ENCODE peak calls at places on chromosomes 1 and 21, in four cellular contexts. U is testis, B is lung, M is nephron progenitor cell. C is an unnamed sample.

GRCh38 chr21:38813143-38813542 is 7.4 kb downstream of the ETS2 start:
- DNase-seq in M (no peak), B (no peak), U (no peak), C (no peak)

GRCh38 chr1:156845055-156845952 is 13.6 kb downstream of the INSRR start:
- DNase-seq in M (peak), B (no peak), U (no peak), C (no peak)

GRCh38 chr1:246161626-246162025 is 345.5 kb downstream of the SMYD3 start:
- DNase-seq in B (no peak), M (no peak), U (no peak), C (peak)

GRCh38 chr1:51583532-51583931 is 33.4 kb upstream of the OSBPL9 start:
- DNase-seq in U (peak), M (no peak), B (peak), C (no peak)

GRCh38 chr1:47340227-47340626 is 6.6 kb downstream of the CMPK1 start:
- DNase-seq in B (no peak), U (no peak), M (no peak), C (no peak)

GRCh38 chr1:150808134-150808533 is at the start of gene CTSK:
- DNase-seq in B (no peak), M (no peak), U (peak), C (no peak)

GRCh38 chr21:37916795-37917142 is 512 bp upstream of the KCNJ6 start:
- DNase-seq in B (no peak), M (peak), U (peak), C (no peak)

GRCh38 chr1:248416226-248416625 is 13.4 kb downstream of the OR2T1 start:
- DNase-seq in M (no peak), B (no peak), U (no peak), C (no peak)

GRCh38 chr1:192810253-192810880 is 1.5 kb downstream of the RGS2 start:
- DNase-seq in U (no peak), B (peak), M (peak), C (no peak)

GRCh38 chr1:174114788-174115448 is 44.4 kb upstream of the RABGAP1L start:
- DNase-seq in M (peak), U (no peak), B (no peak), C (no peak)

GRCh38 chr1:202770135-202770534 is 38.1 kb downstream of the KDM5B start:
- DNase-seq in M (no peak), B (no peak), U (no peak), C (no peak)

GRCh38 chr1:9842781-9843575 is 19.2 kb upstream of the CLSTN1 start:
- DNase-seq in U (no peak), M (no peak), B (no peak), C (no peak)

GRCh38 chr1:95309031-95309459 is 75.0 kb downstream of the RWDD3 start:
- DNase-seq in U (peak), B (no peak), M (peak), C (peak)

GRCh38 chr1:163874070-163874469 is 552.3 kb downstream of the NUF2 start:
- DNase-seq in M (no peak), B (no peak), U (no peak), C (no peak)

GRCh38 chr1:32181563-32181962 is 2.1 kb downstream of the TXLNA start:
- DNase-seq in B (no peak), U (no peak), M (no peak), C (no peak)

GRCh38 chr1:80495806-80496205 is 1304.9 kb upstream of the ADGRL2 start:
- DNase-seq in B (no peak), M (no peak), U (no peak), C (no peak)
- TF ChIP-seq CTCF in B (no peak), M (no peak), U (no peak), C (no peak)

GRCh38 chr1:85884372-85885035 is 176.3 kb upstream of the ZNHIT6 start:
- DNase-seq in B (no peak), M (no peak), U (no peak), C (no peak)
- TF ChIP-seq CTCF in B (no peak), M (peak), U (peak), C (peak)

GRCh38 chr1:161805399-161806197 is 39.5 kb downstream of the ATF6 start:
- DNase-seq in B (no peak), U (no peak), M (no peak), C (peak)
- TF ChIP-seq CTCF in B (no peak), U (no peak), M (no peak), C (no peak)

GRCh38 chr1:2554621-2555387 is 1.4 kb upstream of the TNFRSF14 start:
- DNase-seq in B (no peak), M (no peak), U (no peak), C (no peak)
- TF ChIP-seq CTCF in B (peak), M (peak), U (no peak), C (peak)

DNA sequence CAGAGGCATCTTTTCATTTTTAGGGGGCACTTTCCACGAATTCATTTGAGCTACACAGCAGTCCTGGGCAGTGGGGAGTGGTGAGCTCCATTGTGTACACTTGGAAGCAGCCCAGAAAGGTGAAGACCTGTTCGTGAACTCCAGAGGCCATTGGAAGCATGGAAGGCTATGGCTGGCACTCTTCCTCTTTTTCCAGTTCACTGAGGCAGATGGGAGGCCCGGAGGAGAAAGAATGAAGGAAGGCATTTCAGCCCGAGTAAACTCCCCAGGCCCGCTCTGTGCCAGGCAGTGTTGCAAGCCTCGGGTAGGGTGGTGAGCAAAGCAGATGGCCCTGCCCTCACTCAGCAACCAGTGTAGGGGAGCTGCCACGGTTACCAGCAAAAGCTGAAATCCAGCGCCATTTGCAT is 673 bp upstream of the DHCR24 start:
- DNase-seq in U (peak), M (no peak), B (peak), C (no peak)
- TF ChIP-seq CTCF in U (no peak), M (no peak), B (no peak), C (no peak)

GRCh38 chr1:143610196-143610595 is 361.6 kb downstream of the FAM72C start:
- DNase-seq in U (no peak), B (no peak), M (no peak), C (no peak)

DNA sequence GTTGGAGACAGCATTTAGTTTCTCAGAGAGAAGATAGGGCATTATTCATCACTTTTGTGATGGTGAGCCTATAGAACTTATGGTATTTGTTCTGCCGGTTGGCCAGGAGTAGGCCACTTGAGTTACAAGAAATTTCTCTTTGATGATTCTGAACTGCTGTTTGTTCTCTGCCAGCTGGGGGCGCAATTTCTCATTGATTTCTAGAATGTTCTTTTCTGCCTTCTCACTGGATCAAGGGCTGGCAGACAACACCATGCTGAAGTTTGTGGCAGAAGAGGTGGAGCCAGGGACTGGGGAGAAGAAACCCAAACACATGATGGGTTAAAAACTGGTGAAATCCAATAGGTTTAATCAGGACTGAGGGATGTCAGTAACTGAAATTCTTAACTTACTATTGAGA is 360.6 kb downstream of the FAM72C start:
- DNase-seq in U (no peak), B (no peak), M (no peak), C (no peak)
- TF ChIP-seq CTCF in U (no peak), B (no peak), M (no peak), C (no peak)